ENCODE peak calls at places on chromosome 1, in nine cellular contexts. S is M059J; J is esophagus squamous epithelium; P is KBM-7; R is left ventricle myocardium superior; C is activated CD8-positive, alpha-beta memory T cell treated with anti-CD3 and anti-CD28 coated beads, Interleukin-2, amount 10 ng/mL, durations not matched to agents 7 days and 5 days; G is foreskin keratinocyte; L is stimulated activated CD8-positive, alpha-beta memory T cell treated with anti-CD3 and anti-CD28 coated beads, Interleukin-2, amount 100 ng/mL, for 1 hour; F is ACHN. B is an unnamed sample.

GRCh38 chr1:229197225-229197677 is 73.7 kb upstream of the RAB4A start:
- DNase-seq in C (no peak), L (no peak), G (no peak), S (no peak), R (no peak), J (no peak), F (no peak), P (no peak), B (no peak)

GRCh38 chr1:220770245-220770913 is 16.3 kb upstream of the MTARC1 start:
- DNase-seq in C (no peak), R (no peak), G (no peak), L (no peak), F (no peak), P (no peak), S (no peak), J (peak; percentile 12), B (no peak)

GRCh38 chr1:15226626-15227286 is 20.3 kb upstream of the FHAD1 start:
- DNase-seq in S (no peak), G (no peak), L (no peak), P (no peak), R (no peak), C (no peak), J (no peak), F (no peak), B (no peak)

GRCh38 chr1:4854379-4854778 is 200.0 kb downstream of the AJAP1 start:
- DNase-seq in J (no peak), F (no peak), G (no peak), L (no peak), S (no peak), R (no peak), P (no peak), C (no peak), B (no peak)

GRCh38 chr1:78101514-78101913 is 55.7 kb downstream of the GIPC2 start:
- DNase-seq in L (no peak), R (no peak), G (peak; percentile 89), P (no peak), S (peak; percentile 98), C (no peak), F (peak; percentile 93), J (no peak), B (no peak)

GRCh38 chr1:234573711-234574299 is 36.2 kb downstream of the IRF2BP2 start:
- DNase-seq in C (no peak), F (no peak), J (no peak), R (no peak), P (no peak), G (no peak), S (no peak), L (no peak), B (no peak)

GRCh38 chr1:150764617-150765090 is 924 bp downstream of the CTSS start:
- DNase-seq in J (no peak), F (peak; percentile 4), L (no peak), S (peak; percentile 75), G (peak; percentile 89), P (peak; percentile 36), C (no peak), R (no peak), B (no peak)

GRCh38 chr1:93960641-93961147 is 51.5 kb upstream of the GCLM start:
- DNase-seq in S (no peak), C (no peak), G (peak; percentile 93), F (no peak), J (no peak), L (no peak), R (no peak), P (no peak), B (no peak)

GRCh38 chr1:22153653-22154052 is 10.8 kb upstream of the WNT4 start:
- DNase-seq in L (no peak), C (no peak), G (no peak), R (no peak), S (no peak), F (no peak), J (no peak), P (no peak), B (no peak)

GRCh38 chr1:11101347-11101746 is 1.7 kb upstream of the EXOSC10 start:
- DNase-seq in F (no peak), C (no peak), G (no peak), P (no peak), J (no peak), L (no peak), S (no peak), R (no peak), B (no peak)

GRCh38 chr1:10714337-10715114 is 81.9 kb downstream of the CASZ1 start:
- DNase-seq in J (no peak), G (no peak), C (no peak), S (peak; percentile 35), R (peak; percentile 86), F (no peak), L (no peak), P (no peak), B (no peak)

GRCh38 chr1:203327684-203328457 is 22.6 kb downstream of the BTG2 start:
- DNase-seq in G (peak; percentile 68), R (no peak), S (peak; percentile 65), J (no peak), F (peak; percentile 78), C (peak; percentile 86), L (no peak), P (peak; percentile 81), B (peak; percentile 69)

GRCh38 chr1:241589524-241589923 is 50.6 kb downstream of the CHML start:
- DNase-seq in R (no peak), P (peak; percentile 51), C (no peak), L (no peak), G (no peak), F (no peak), J (no peak), S (no peak), B (no peak)

GRCh38 chr1:29590583-29591555 is 354.5 kb downstream of the PTPRU start:
- DNase-seq in L (no peak), R (no peak), C (peak; percentile 29), G (peak; percentile 44), J (no peak), F (peak; percentile 90), S (peak; percentile 96), P (no peak), B (no peak)

GRCh38 chr1:39690225-39690624 is 1.0 kb downstream of the HPCAL4 start:
- DNase-seq in F (no peak), S (no peak), G (no peak), C (no peak), R (no peak), J (no peak), P (no peak), L (no peak), B (no peak)

GRCh38 chr1:244329591-244330317 is 122.0 kb downstream of the ADSS2 start:
- DNase-seq in L (no peak), C (no peak), G (peak; percentile 89), S (no peak), F (no peak), R (no peak), J (no peak), P (no peak), B (no peak)

GRCh38 chr1:76659171-76659940 is 207.9 kb upstream of the ST6GALNAC5 start:
- DNase-seq in J (no peak), P (no peak), S (peak; percentile 16), L (no peak), C (no peak), R (no peak), F (no peak), G (no peak), B (no peak)

GRCh38 chr1:2509589-2509988 is 16.8 kb downstream of the PANK4 start:
- DNase-seq in R (no peak), J (no peak), G (no peak), S (no peak), P (no peak), F (no peak), L (no peak), C (no peak), B (no peak)

GRCh38 chr1:109802136-109802900 is 38.6 kb upstream of the EPS8L3 start:
- DNase-seq in P (no peak), L (no peak), S (no peak), G (no peak), J (no peak), F (no peak), R (no peak), C (peak; percentile 77), B (no peak)

GRCh38 chr1:64864018-64864945 is 102.1 kb downstream of the JAK1 start:
- DNase-seq in J (peak; percentile 52), P (peak; percentile 99), S (no peak), G (no peak), L (peak; percentile 27), F (no peak), R (peak; percentile 72), C (peak; percentile 79), B (peak; percentile 6)

GRCh38 chr1:91757760-91758545 is 128.0 kb downstream of the TGFBR3 start:
- DNase-seq in R (no peak), L (no peak), G (no peak), F (no peak), C (no peak), J (no peak), P (no peak), S (peak; percentile 26), B (no peak)

B was measured in NCI-H774.